ENCODE peak calls at places on chromosome 1, in nine cellular contexts. I, O, C, D, M, S, F, J and W are unnamed samples.

GRCh38 chr1:30111431-30111830 is 612.0 kb downstream of the MATN1 start:
- DNase-seq in I (peak), O (no peak), C (peak), D (no peak), M (no peak), S (no peak), F (peak), J (peak), W (peak)

GRCh38 chr1:178241057-178241456 is 147.2 kb downstream of the RASAL2 start:
- DNase-seq in I (no peak), O (no peak), C (no peak), D (no peak), M (no peak), S (no peak), F (peak), J (peak), W (peak)

GRCh38 chr1:203208181-203208580 is 21.3 kb downstream of the CHIT1 start:
- DNase-seq in I (no peak), O (no peak), C (no peak), D (no peak), M (no peak), S (no peak), F (no peak), J (no peak), W (no peak)

GRCh38 chr1:165914136-165914798 is 86.9 kb downstream of the UCK2 start:
- DNase-seq in I (peak), O (peak), C (peak), D (peak), M (no peak), S (peak), F (peak), J (peak), W (peak)

GRCh38 chr1:40078512-40079333 is 18.3 kb downstream of the PPT1 start:
- DNase-seq in I (peak), O (no peak), C (peak), D (peak), M (no peak), S (no peak), F (peak), J (peak), W (peak)

GRCh38 chr1:10761503-10762152 is 34.8 kb downstream of the CASZ1 start:
- DNase-seq in I (no peak), O (no peak), C (no peak), D (no peak), M (no peak), S (no peak), F (no peak), J (no peak), W (no peak)

GRCh38 chr1:153565529-153566374 is at the start of gene S100A2:
- DNase-seq in I (no peak), O (no peak), C (peak), D (no peak), M (peak), S (no peak), F (peak), J (peak), W (peak)

GRCh38 chr1:152347116-152347728 is 12.6 kb downstream of the FLG2 start:
- DNase-seq in I (no peak), O (no peak), C (peak), D (peak), M (no peak), S (no peak), F (peak), J (peak), W (peak)

GRCh38 chr1:222697858-222698257 is 14.4 kb downstream of the AIDA start:
- DNase-seq in I (no peak), O (no peak), C (no peak), D (no peak), M (no peak), S (no peak), F (peak), J (no peak), W (no peak)

GRCh38 chr1:1540015-1540816 is at the start of gene TMEM240:
- DNase-seq in I (peak), O (peak), C (peak), D (peak), M (no peak), S (peak), F (peak), J (peak), W (peak)